ENCODE peak calls at places on chromosome 22, in nine cellular contexts. D, X, E, I, S, Q, B, P and J are unnamed samples.

GRCh38 chr22:46373838-46374662 is 38.5 kb downstream of the TRMU start:
- DNase-seq in D (no peak), X (no peak), E (no peak), I (no peak), S (no peak), Q (no peak), B (no peak), P (no peak), J (no peak)

GRCh38 chr22:47837703-47838102 is 1075.3 kb downstream of the TBC1D22A start:
- DNase-seq in D (no peak), X (peak), E (no peak), I (peak), S (no peak), Q (peak), B (no peak), P (peak), J (no peak)

GRCh38 chr22:48948575-48949170 is 879.0 kb downstream of the BRD1 start:
- DNase-seq in D (no peak), X (no peak), E (no peak), I (no peak), S (no peak), Q (no peak), B (no peak), P (no peak), J (no peak)

GRCh38 chr22:47192651-47193437 is 430.4 kb downstream of the TBC1D22A start:
- DNase-seq in D (no peak), X (no peak), E (peak), I (no peak), S (no peak), Q (no peak), B (no peak), P (no peak), J (no peak)

GRCh38 chr22:35257321-35258143 is at the start of gene HMGXB4:
- DNase-seq in D (peak), X (peak), E (peak), I (peak), S (peak), Q (peak), B (peak), P (peak), J (peak)

GRCh38 chr22:30305519-30305905 is 16.2 kb upstream of the CASTOR1 start:
- DNase-seq in D (no peak), X (no peak), E (no peak), I (no peak), S (peak), Q (no peak), B (peak), P (no peak), J (peak)

GRCh38 chr22:18965526-18966421 is 29.7 kb upstream of the PRODH start:
- DNase-seq in D (no peak), X (no peak), E (peak), I (no peak), S (no peak), Q (no peak), B (no peak), P (no peak), J (no peak)

GRCh38 chr22:48827228-48827810 is 1000.4 kb downstream of the BRD1 start:
- DNase-seq in D (no peak), X (no peak), E (no peak), I (no peak), S (no peak), Q (no peak), B (no peak), P (no peak), J (no peak)

GRCh38 chr22:48084041-48084748 is 1321.7 kb downstream of the TBC1D22A start:
- DNase-seq in D (no peak), X (no peak), E (no peak), I (no peak), S (peak), Q (no peak), B (no peak), P (no peak), J (peak)

GRCh38 chr22:18968011-18968749 is 32.1 kb upstream of the PRODH start:
- DNase-seq in D (no peak), X (no peak), E (peak), I (no peak), S (no peak), Q (peak), B (peak), P (peak), J (no peak)

GRCh38 chr22:42336527-42337227 is 66.2 kb upstream of the TCF20 start:
- DNase-seq in D (no peak), X (no peak), E (no peak), I (peak), S (no peak), Q (peak), B (no peak), P (peak), J (no peak)

GRCh38 chr22:37850801-37851200 is 1.6 kb downstream of the EIF3L start:
- DNase-seq in D (no peak), X (no peak), E (no peak), I (no peak), S (no peak), Q (no peak), B (no peak), P (no peak), J (no peak)

GRCh38 chr22:37848587-37849088 is 581 bp upstream of the EIF3L start:
- DNase-seq in D (no peak), X (no peak), E (no peak), I (peak), S (no peak), Q (peak), B (no peak), P (no peak), J (peak)

GRCh38 chr22:37846433-37846832 is 2.3 kb upstream of the ANKRD54 start:
- DNase-seq in D (no peak), X (no peak), E (no peak), I (no peak), S (no peak), Q (no peak), B (no peak), P (no peak), J (no peak)

GRCh38 chr22:37852418-37852817 is 3.2 kb downstream of the EIF3L start:
- DNase-seq in D (no peak), X (no peak), E (no peak), I (no peak), S (no peak), Q (no peak), B (no peak), P (no peak), J (no peak)

GRCh38 chr22:37849089-37849751 is at the start of gene EIF3L:
- DNase-seq in D (peak), X (peak), E (peak), I (peak), S (peak), Q (peak), B (peak), P (peak), J (peak)
- TF ChIP-seq CTCF in D (no peak), X (no peak), E (no peak), I (no peak), S (no peak), Q (no peak), B (no peak), P (no peak), J (no peak)

GRCh38 chr22:22098457-22099193 is 116.0 kb upstream of the TOP3B start:
- DNase-seq in D (no peak), X (no peak), E (no peak), I (no peak), S (no peak), Q (no peak), B (no peak), P (no peak), J (peak)

GRCh38 chr22:22099194-22099486 is 116.6 kb upstream of the TOP3B start:
- DNase-seq in D (no peak), X (no peak), E (no peak), I (no peak), S (peak), Q (no peak), B (no peak), P (no peak), J (peak)

GRCh38 chr22:22097727-22098228 is 115.2 kb upstream of the TOP3B start:
- DNase-seq in D (no peak), X (no peak), E (no peak), I (no peak), S (no peak), Q (no peak), B (no peak), P (no peak), J (no peak)

GRCh38 chr22:22103078-22103593 is 120.5 kb upstream of the TOP3B start:
- DNase-seq in D (peak), X (peak), E (no peak), I (peak), S (no peak), Q (no peak), B (no peak), P (peak), J (no peak)

GRCh38 chr22:22099833-22100812 is 117.5 kb upstream of the TOP3B start:
- DNase-seq in D (no peak), X (peak), E (no peak), I (no peak), S (no peak), Q (no peak), B (no peak), P (no peak), J (no peak)
- TF ChIP-seq CTCF in D (peak), X (peak), E (no peak), I (peak), S (peak), Q (peak), B (no peak), P (peak), J (peak)

GRCh38 chr22:20491346-20491745 is 4.2 kb downstream of the KLHL22 start:
- DNase-seq in D (no peak), X (no peak), E (no peak), I (no peak), S (no peak), Q (no peak), B (no peak), P (no peak), J (no peak)
- TF ChIP-seq CTCF in D (no peak), X (no peak), E (no peak), I (no peak), S (no peak), Q (no peak), B (no peak), P (no peak), J (no peak)

DNA sequence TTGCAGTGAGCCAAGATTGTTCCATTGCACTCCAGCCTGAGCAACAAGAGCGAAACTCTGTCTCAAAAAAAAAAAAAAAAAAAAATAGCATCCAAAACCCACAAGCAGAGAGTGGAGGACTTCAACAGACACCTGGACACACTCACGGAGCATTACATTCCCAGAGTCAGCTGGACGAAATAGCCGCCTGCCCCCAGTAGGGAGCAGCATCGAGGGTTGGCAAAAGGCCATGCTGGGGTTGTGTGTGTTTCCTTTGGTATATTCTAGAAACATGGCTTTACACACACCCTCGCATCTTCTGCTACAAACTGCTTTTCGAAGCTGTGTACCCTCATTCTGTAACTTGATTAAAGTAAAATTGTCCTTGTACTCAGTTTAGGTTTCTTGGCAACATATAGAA is 5.3 kb downstream of the ADA2 start:
- DNase-seq in D (peak), X (peak), E (peak), I (no peak), S (no peak), Q (peak), B (peak), P (no peak), J (no peak)
- TF ChIP-seq CTCF in D (peak), X (peak), E (peak), I (peak), S (peak), Q (peak), B (peak), P (peak), J (peak)

GRCh38 chr22:50238755-50239154 is 6.1 kb downstream of the TUBGCP6 start:
- DNase-seq in D (no peak), X (no peak), E (no peak), I (no peak), S (no peak), Q (no peak), B (no peak), P (no peak), J (no peak)

GRCh38 chr22:50242406-50242949 is 2.3 kb downstream of the TUBGCP6 start:
- DNase-seq in D (no peak), X (no peak), E (no peak), I (no peak), S (no peak), Q (no peak), B (no peak), P (no peak), J (no peak)

GRCh38 chr22:50233223-50233622 is 11.6 kb downstream of the TUBGCP6 start:
- DNase-seq in D (no peak), X (no peak), E (no peak), I (no peak), S (no peak), Q (no peak), B (no peak), P (no peak), J (no peak)

GRCh38 chr22:50232481-50233151 is 12.2 kb downstream of the TUBGCP6 start:
- DNase-seq in D (no peak), X (no peak), E (no peak), I (no peak), S (no peak), Q (no peak), B (no peak), P (no peak), J (no peak)

GRCh38 chr22:50236731-50237409 is 8.0 kb downstream of the TUBGCP6 start:
- DNase-seq in D (peak), X (peak), E (no peak), I (no peak), S (no peak), Q (no peak), B (no peak), P (no peak), J (no peak)
- TF ChIP-seq CTCF in D (peak), X (peak), E (peak), I (peak), S (peak), Q (peak), B (peak), P (peak), J (peak)

GRCh38 chr22:26939466-26939865 is 282.1 kb downstream of the MIAT start:
- DNase-seq in D (no peak), X (peak), E (no peak), I (no peak), S (no peak), Q (no peak), B (no peak), P (no peak), J (no peak)
- TF ChIP-seq CTCF in D (no peak), X (no peak), E (no peak), I (no peak), S (no peak), Q (no peak), B (no peak), P (no peak), J (no peak)

GRCh38 chr22:32202539-32203180 is 2.2 kb downstream of the RFPL2 start:
- DNase-seq in D (peak), X (peak), E (peak), I (peak), S (no peak), Q (peak), B (peak), P (peak), J (peak)
- TF ChIP-seq CTCF in D (peak), X (peak), E (peak), I (peak), S (peak), Q (peak), B (peak), P (peak), J (peak)

GRCh38 chr22:38718414-38718813 is 12.7 kb downstream of the GTPBP1 start:
- DNase-seq in D (peak), X (peak), E (peak), I (peak), S (no peak), Q (peak), B (no peak), P (peak), J (no peak)
- TF ChIP-seq CTCF in D (peak), X (peak), E (peak), I (peak), S (no peak), Q (peak), B (peak), P (peak), J (no peak)

DNA sequence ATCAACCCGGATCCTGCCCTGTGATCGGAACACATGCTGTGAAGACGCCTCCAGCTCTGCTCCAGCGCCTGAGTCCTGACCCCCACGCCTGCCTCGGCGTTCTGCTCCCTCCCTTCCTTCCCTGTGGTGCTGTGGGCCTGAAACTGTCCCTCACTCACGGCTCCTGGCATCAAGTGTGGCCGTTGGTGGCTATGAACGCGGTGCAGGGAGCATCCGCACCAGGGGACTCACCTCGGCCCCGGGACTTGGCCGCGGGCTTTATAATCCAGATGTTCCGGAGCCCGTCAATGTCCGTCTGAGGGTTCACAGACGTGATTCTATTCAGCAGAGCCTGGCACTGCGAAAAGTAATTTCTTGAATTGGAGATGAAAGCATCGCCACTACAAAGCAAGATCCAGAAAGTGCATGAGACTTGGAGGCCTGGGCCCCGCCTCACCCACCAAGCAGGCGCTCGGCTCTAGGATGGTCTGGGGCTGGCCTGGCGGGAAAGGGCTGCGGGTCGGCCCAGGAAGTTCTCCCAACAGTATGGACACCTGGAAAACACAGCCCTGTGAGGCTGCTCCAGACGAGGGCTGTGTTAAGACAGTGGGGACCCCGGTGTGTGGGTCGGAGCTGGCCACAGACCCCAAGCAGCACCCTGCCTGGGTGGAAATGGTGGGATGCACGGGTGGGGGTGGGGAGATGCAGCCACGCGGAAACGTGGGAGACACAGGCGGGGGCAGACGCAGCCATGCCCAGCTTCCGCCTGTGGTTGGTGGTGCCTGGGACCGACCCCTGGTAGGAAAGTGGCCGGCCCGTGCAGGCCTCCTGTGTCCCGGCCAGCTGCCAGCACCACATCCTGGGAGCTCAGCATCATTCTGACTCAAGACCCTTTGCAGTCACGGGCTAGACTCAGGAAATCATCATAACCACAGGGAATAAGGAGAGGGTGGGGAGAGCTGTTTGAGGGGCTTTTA is 21.8 kb upstream of the IL17REL start:
- DNase-seq in D (no peak), X (no peak), E (no peak), I (peak), S (peak), Q (no peak), B (no peak), P (no peak), J (no peak)
- TF ChIP-seq CTCF in D (no peak), X (no peak), E (no peak), I (no peak), S (no peak), Q (no peak), B (no peak), P (no peak), J (no peak)

GRCh38 chr22:23218867-23219251 is 38.5 kb downstream of the BCR start:
- DNase-seq in D (no peak), X (peak), E (peak), I (peak), S (no peak), Q (peak), B (no peak), P (no peak), J (no peak)
- TF ChIP-seq CTCF in D (no peak), X (no peak), E (no peak), I (no peak), S (no peak), Q (no peak), B (no peak), P (no peak), J (no peak)